ENCODE peak calls at places on chromosomes 13 and 19, in five cellular contexts. W is BJ; R is effector CD4-positive, alpha-beta T cell; P is tibial artery; O is naive thymus-derived CD8-positive, alpha-beta T cell. K is an unnamed sample.

GRCh38 chr19:35907377-35907745 is 734 bp downstream of the TYROBP start:
- DNase-seq in W (no peak), R (no peak), P (no peak), O (no peak), K (no peak)

GRCh38 chr19:10744222-10744847 is 26.5 kb downstream of the DNM2 start:
- DNase-seq in W (no peak), R (no peak), P (no peak), O (no peak), K (no peak)

GRCh38 chr13:33188093-33188882 is 97.3 kb downstream of the STARD13 start:
- DNase-seq in W (no peak), R (no peak), P (no peak), O (no peak), K (no peak)

GRCh38 chr13:59343993-59344780 is 819.5 kb downstream of the DIAPH3 start:
- DNase-seq in W (no peak), R (no peak), P (no peak), O (no peak), K (no peak)

GRCh38 chr19:17677002-17677401 is 11.2 kb downstream of the UNC13A start:
- DNase-seq in W (no peak), R (no peak), P (no peak), O (no peak), K (no peak)

GRCh38 chr13:29939158-29939557 is 88.7 kb upstream of the UBL3 start:
- DNase-seq in W (no peak), R (no peak), P (no peak), O (no peak), K (no peak)

GRCh38 chr19:7942981-7943443 is 454 bp downstream of the TIMM44 start:
- DNase-seq in W (no peak), R (no peak), P (no peak), O (no peak), K (no peak)

GRCh38 chr19:52494518-52494917 is 33.0 kb upstream of the ZNF808 start:
- DNase-seq in W (no peak), R (no peak), P (no peak), O (no peak), K (no peak)

GRCh38 chr13:41974262-41974900 is 13.5 kb upstream of the VWA8 start:
- DNase-seq in W (no peak), R (no peak), P (no peak), O (no peak), K (no peak)

GRCh38 chr13:98289339-98289935 is 112.4 kb upstream of the RNF113B start:
- DNase-seq in W (no peak), R (no peak), P (no peak), O (no peak), K (no peak)

GRCh38 chr13:37127706-37128241 is 22.3 kb upstream of the CSNK1A1L start:
- DNase-seq in W (peak), R (no peak), P (peak), O (no peak), K (no peak)

GRCh38 chr19:3479177-3479818 is 1.0 kb downstream of the SMIM24 start:
- DNase-seq in W (no peak), R (peak), P (peak), O (peak), K (no peak)

GRCh38 chr13:112715715-112716460 is 26.1 kb downstream of the ATP11A start:
- DNase-seq in W (no peak), R (no peak), P (no peak), O (no peak), K (no peak)

GRCh38 chr19:2113436-2114211 is 16.9 kb downstream of the IZUMO4 start:
- DNase-seq in W (no peak), R (no peak), P (no peak), O (no peak), K (no peak)

GRCh38 chr13:77514336-77514726 is 21.2 kb upstream of the SCEL start:
- DNase-seq in W (no peak), R (no peak), P (no peak), O (no peak), K (no peak)

GRCh38 chr13:111957913-111958450 is 109.0 kb upstream of the SOX1 start:
- DNase-seq in W (no peak), R (no peak), P (no peak), O (no peak), K (no peak)

GRCh38 chr19:5115771-5116202 is 146.9 kb downstream of the KDM4B start:
- DNase-seq in W (no peak), R (no peak), P (no peak), O (no peak), K (peak)

GRCh38 chr19:55656552-55656951 is 1.7 kb downstream of the U2AF2 start:
- DNase-seq in W (no peak), R (no peak), P (no peak), O (no peak), K (no peak)

GRCh38 chr19:49856574-49857021 is 5.6 kb downstream of the PTOV1 start:
- DNase-seq in W (no peak), R (no peak), P (no peak), O (no peak), K (no peak)

GRCh38 chr13:25214371-25215252 is 42.5 kb upstream of the AMER2 start:
- DNase-seq in W (peak), R (no peak), P (peak), O (no peak), K (no peak)

GRCh38 chr13:40668335-40668734 is 1.9 kb upstream of the FOXO1 start:
- DNase-seq in W (no peak), R (peak), P (peak), O (peak), K (no peak)

GRCh38 chr19:38441660-38442348 is 8.3 kb downstream of the RYR1 start:
- DNase-seq in W (no peak), R (no peak), P (no peak), O (no peak), K (no peak)